ENCODE peak calls at places on chromosome 20, in ten cellular contexts. T is left cardiac atrium; K is NCI-H69; X is Right ventricle myocardium superior; Y is ELF-1; R is AG04450; N is fibroblast of the conjunctiva; U is nucleus accumbens; H is activated CD4-positive, CD25-positive, alpha-beta regulatory T cell; P is lung. V is an unnamed sample.

GRCh38 chr20:45423700-45424099 is 7.8 kb downstream of the PIGT start:
- DNase-seq in Y (no peak), K (no peak), T (no peak), H (no peak), R (no peak), X (no peak), N (no peak), U (no peak), P (no peak), V (no peak)

GRCh38 chr20:47389867-47390347 is 33.4 kb upstream of the ZMYND8 start:
- DNase-seq in Y (peak), T (no peak), N (peak), H (no peak), K (no peak), U (no peak), R (no peak), X (no peak), P (no peak), V (no peak)

GRCh38 chr20:41398408-41398807 is 31.8 kb upstream of the EMILIN3 start:
- DNase-seq in U (no peak), H (no peak), K (no peak), X (peak), P (no peak), R (peak), N (peak), T (peak), Y (no peak), V (no peak)

GRCh38 chr20:41175201-41175651 is 37.9 kb downstream of the PLCG1 start:
- DNase-seq in H (no peak), Y (no peak), R (no peak), T (no peak), P (peak), K (no peak), X (no peak), U (no peak), N (no peak), V (no peak)

GRCh38 chr20:31514154-31515071 is at the start of gene HM13:
- DNase-seq in N (peak), Y (peak), R (peak), K (peak), H (peak), U (peak), T (peak), X (peak), P (peak), V (peak)

GRCh38 chr20:62160876-62161275 is 17.3 kb downstream of the SS18L1 start:
- DNase-seq in P (no peak), N (no peak), U (no peak), X (no peak), K (no peak), H (no peak), R (no peak), T (no peak), Y (no peak), V (no peak)

GRCh38 chr20:47451602-47451904 is 50.1 kb upstream of the NCOA3 start:
- DNase-seq in K (no peak), Y (no peak), R (no peak), P (no peak), U (no peak), X (no peak), N (no peak), T (no peak), H (no peak), V (no peak)

GRCh38 chr20:58745391-58745790 is 52.8 kb downstream of the NPEPL1 start:
- DNase-seq in P (no peak), U (no peak), K (no peak), N (no peak), T (no peak), R (no peak), X (no peak), Y (no peak), H (no peak), V (no peak)

GRCh38 chr20:33531047-33531877 is 41.4 kb downstream of the CBFA2T2 start:
- DNase-seq in T (no peak), K (peak), P (no peak), U (no peak), X (no peak), N (no peak), R (no peak), Y (peak), H (no peak), V (no peak)

V was measured in NCI-H1048.